ENCODE peak calls at places on chromosomes 1 and 21, in seven cellular contexts. One of them, this sample, is unnamed.

GRCh38 chr1:71038942-71039341 is 8.7 kb downstream of the PTGER3 start:
- DNase-seq in neural progenitor cell: no peak
- DNase-seq in MM.1S: no peak
- DNase-seq in mesendoderm: no peak
- DNase-seq in tibial nerve: no peak
- DNase-seq in GM23248: no peak
- DNase-seq in HCT116: no peak
- DNase-seq in this sample: no peak

GRCh38 chr1:110647254-110647891 is 27.4 kb downstream of the KCNA3 start:
- DNase-seq in HCT116: no peak
- DNase-seq in MM.1S: no peak
- DNase-seq in mesendoderm: no peak
- DNase-seq in neural progenitor cell: no peak
- DNase-seq in GM23248: peak; percentile 34
- DNase-seq in tibial nerve: no peak
- DNase-seq in this sample: no peak

GRCh38 chr21:25215698-25216384 is 391.4 kb downstream of the MRPL39 start:
- DNase-seq in HCT116: no peak
- DNase-seq in tibial nerve: no peak
- DNase-seq in MM.1S: peak; percentile 23
- DNase-seq in GM23248: no peak
- DNase-seq in mesendoderm: no peak
- DNase-seq in neural progenitor cell: no peak
- DNase-seq in this sample: no peak

GRCh38 chr1:209895709-209896108 is 42.3 kb upstream of the SYT14 start:
- DNase-seq in tibial nerve: no peak
- DNase-seq in neural progenitor cell: no peak
- DNase-seq in HCT116: no peak
- DNase-seq in mesendoderm: peak; percentile 65
- DNase-seq in GM23248: peak; percentile 89
- DNase-seq in MM.1S: no peak
- DNase-seq in this sample: no peak

GRCh38 chr1:33087677-33088076 is 6.7 kb downstream of the AZIN2 start:
- DNase-seq in HCT116: no peak
- DNase-seq in tibial nerve: no peak
- DNase-seq in GM23248: no peak
- DNase-seq in MM.1S: no peak
- DNase-seq in mesendoderm: no peak
- DNase-seq in neural progenitor cell: no peak
- DNase-seq in this sample: no peak

GRCh38 chr1:8939362-8939995 is 6.2 kb upstream of the CA6 start:
- DNase-seq in MM.1S: no peak
- DNase-seq in HCT116: no peak
- DNase-seq in mesendoderm: no peak
- DNase-seq in tibial nerve: no peak
- DNase-seq in GM23248: no peak
- DNase-seq in neural progenitor cell: no peak
- DNase-seq in this sample: no peak

GRCh38 chr1:43270421-43271095 is 775 bp downstream of the TMEM125 start:
- DNase-seq in MM.1S: no peak
- DNase-seq in HCT116: peak; percentile 65
- DNase-seq in GM23248: peak; percentile 8
- DNase-seq in tibial nerve: no peak
- DNase-seq in mesendoderm: peak; percentile 93
- DNase-seq in neural progenitor cell: peak; percentile 69
- DNase-seq in this sample: peak; percentile 91

GRCh38 chr21:44315691-44316208 is 15.9 kb downstream of the PFKL start:
- DNase-seq in MM.1S: no peak
- DNase-seq in GM23248: no peak
- DNase-seq in neural progenitor cell: no peak
- DNase-seq in tibial nerve: no peak
- DNase-seq in HCT116: no peak
- DNase-seq in mesendoderm: no peak
- DNase-seq in this sample: no peak

GRCh38 chr1:32220746-32221580 is 1.2 kb downstream of the TMEM234 start:
- DNase-seq in neural progenitor cell: no peak
- DNase-seq in MM.1S: peak; percentile 1
- DNase-seq in tibial nerve: no peak
- DNase-seq in GM23248: no peak
- DNase-seq in HCT116: no peak
- DNase-seq in mesendoderm: no peak
- DNase-seq in this sample: no peak

GRCh38 chr1:214086945-214087344 is 99.2 kb downstream of the PROX1 start:
- DNase-seq in GM23248: no peak
- DNase-seq in MM.1S: no peak
- DNase-seq in mesendoderm: peak; percentile 15
- DNase-seq in neural progenitor cell: no peak
- DNase-seq in tibial nerve: no peak
- DNase-seq in HCT116: no peak
- DNase-seq in this sample: peak; percentile 38

GRCh38 chr1:209875510-209875909 is 47.7 kb downstream of the UTP25 start:
- DNase-seq in MM.1S: no peak
- DNase-seq in GM23248: peak; percentile 70
- DNase-seq in mesendoderm: peak; percentile 81
- DNase-seq in neural progenitor cell: peak; percentile 68
- DNase-seq in HCT116: peak; percentile 19
- DNase-seq in tibial nerve: no peak
- DNase-seq in this sample: no peak

GRCh38 chr1:98385691-98386090 is 275.8 kb upstream of the SNX7 start:
- DNase-seq in tibial nerve: no peak
- DNase-seq in HCT116: no peak
- DNase-seq in mesendoderm: no peak
- DNase-seq in MM.1S: no peak
- DNase-seq in neural progenitor cell: no peak
- DNase-seq in GM23248: peak; percentile 15
- DNase-seq in this sample: no peak

GRCh38 chr21:30349572-30349971 is 1.2 kb upstream of the KRTAP23-1 start:
- DNase-seq in HCT116: no peak
- DNase-seq in tibial nerve: no peak
- DNase-seq in mesendoderm: peak; percentile 21
- DNase-seq in GM23248: no peak
- DNase-seq in neural progenitor cell: no peak
- DNase-seq in MM.1S: no peak
- DNase-seq in this sample: no peak

GRCh38 chr1:151513626-151514101 is 2.5 kb downstream of the CGN start:
- DNase-seq in MM.1S: no peak
- DNase-seq in neural progenitor cell: no peak
- DNase-seq in tibial nerve: no peak
- DNase-seq in HCT116: no peak
- DNase-seq in mesendoderm: peak; percentile 80
- DNase-seq in GM23248: peak; percentile 23
- DNase-seq in this sample: peak; percentile 94

GRCh38 chr1:214216779-214217178 is 64.2 kb upstream of the SMYD2 start:
- DNase-seq in tibial nerve: no peak
- DNase-seq in MM.1S: no peak
- DNase-seq in GM23248: no peak
- DNase-seq in HCT116: no peak
- DNase-seq in mesendoderm: peak; percentile 36
- DNase-seq in neural progenitor cell: no peak
- DNase-seq in this sample: peak; percentile 85

GRCh38 chr1:23194119-23194984 is 22.9 kb downstream of the HTR1D start:
- DNase-seq in tibial nerve: no peak
- DNase-seq in GM23248: peak; percentile 97
- DNase-seq in HCT116: no peak
- DNase-seq in MM.1S: no peak
- DNase-seq in neural progenitor cell: peak; percentile 45
- DNase-seq in mesendoderm: peak; percentile 56
- DNase-seq in this sample: no peak

GRCh38 chr1:19433610-19433999 is 51.7 kb downstream of the CAPZB start:
- DNase-seq in GM23248: peak; percentile 49
- DNase-seq in HCT116: no peak
- DNase-seq in MM.1S: no peak
- DNase-seq in neural progenitor cell: no peak
- DNase-seq in mesendoderm: no peak
- DNase-seq in tibial nerve: no peak
- DNase-seq in this sample: no peak

GRCh38 chr1:63774617-63775417 is 1.0 kb downstream of the ROR1 start:
- DNase-seq in HCT116: no peak
- DNase-seq in GM23248: peak; percentile 75
- DNase-seq in MM.1S: no peak
- DNase-seq in tibial nerve: peak; percentile 18
- DNase-seq in mesendoderm: peak; percentile 90
- DNase-seq in neural progenitor cell: peak; percentile 94
- DNase-seq in this sample: no peak

GRCh38 chr1:171061425-171062143 is 29.1 kb upstream of the FMO3 start:
- DNase-seq in HCT116: no peak
- DNase-seq in tibial nerve: no peak
- DNase-seq in mesendoderm: no peak
- DNase-seq in GM23248: no peak
- DNase-seq in MM.1S: no peak
- DNase-seq in neural progenitor cell: no peak
- DNase-seq in this sample: no peak

GRCh38 chr1:92940541-92940940 is 20.7 kb downstream of the DIPK1A start:
- DNase-seq in HCT116: no peak
- DNase-seq in neural progenitor cell: no peak
- DNase-seq in MM.1S: no peak
- DNase-seq in mesendoderm: no peak
- DNase-seq in tibial nerve: no peak
- DNase-seq in GM23248: peak; percentile 80
- DNase-seq in this sample: no peak
- H3K27me3 ChIP-seq in HCT116: no peaks in the 10 kb centered on the region
- H3K27me3 ChIP-seq in neural progenitor cell: no peaks in the 10 kb centered on the region
- H3K27me3 ChIP-seq in MM.1S: no peaks in the 10 kb centered on the region
- H3K27me3 ChIP-seq in mesendoderm: no peaks in the 10 kb centered on the region
- H3K27me3 ChIP-seq in tibial nerve: no peaks in the 10 kb centered on the region
- H3K27me3 ChIP-seq in GM23248: no peaks in the 10 kb centered on the region
- H3K27me3 ChIP-seq in this sample: no peaks in the 10 kb centered on the region

GRCh38 chr1:95287078-95287477 is 53.1 kb downstream of the RWDD3 start:
- DNase-seq in mesendoderm: no peak
- DNase-seq in MM.1S: no peak
- DNase-seq in neural progenitor cell: peak; percentile 38
- DNase-seq in GM23248: no peak
- DNase-seq in HCT116: no peak
- DNase-seq in tibial nerve: no peak
- DNase-seq in this sample: no peak

GRCh38 chr1:95284420-95284819 is 50.4 kb downstream of the RWDD3 start:
- DNase-seq in tibial nerve: no peak
- DNase-seq in mesendoderm: no peak
- DNase-seq in MM.1S: no peak
- DNase-seq in HCT116: no peak
- DNase-seq in GM23248: no peak
- DNase-seq in neural progenitor cell: no peak
- DNase-seq in this sample: no peak

GRCh38 chr1:95287825-95288224 is 53.8 kb downstream of the RWDD3 start:
- DNase-seq in MM.1S: no peak
- DNase-seq in GM23248: no peak
- DNase-seq in neural progenitor cell: no peak
- DNase-seq in mesendoderm: no peak
- DNase-seq in HCT116: no peak
- DNase-seq in tibial nerve: no peak
- DNase-seq in this sample: no peak

GRCh38 chr1:95282496-95282850 is 48.5 kb downstream of the RWDD3 start:
- DNase-seq in neural progenitor cell: no peak
- DNase-seq in HCT116: no peak
- DNase-seq in mesendoderm: no peak
- DNase-seq in GM23248: no peak
- DNase-seq in MM.1S: no peak
- DNase-seq in tibial nerve: no peak
- DNase-seq in this sample: no peak

DNA sequence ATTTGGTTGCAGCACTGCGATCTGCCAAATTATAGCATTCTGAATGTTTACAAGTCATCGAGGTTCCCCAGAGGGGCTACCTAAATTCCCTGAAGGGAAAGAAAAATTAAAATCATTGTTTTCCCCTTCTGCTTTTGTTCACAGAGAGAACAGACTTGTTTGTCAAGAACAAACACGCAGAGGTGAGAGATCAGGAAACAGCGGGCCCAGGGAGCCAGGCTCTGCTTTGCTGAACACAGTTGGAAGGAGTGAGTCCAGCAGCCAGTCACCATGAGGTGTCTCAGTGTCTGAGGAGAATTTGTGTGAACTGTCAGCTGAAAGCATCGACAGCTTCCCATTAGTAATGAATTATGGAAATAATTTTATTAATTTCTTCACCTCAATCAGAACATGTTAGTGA is 52.5 kb downstream of the RWDD3 start:
- DNase-seq in GM23248: no peak
- DNase-seq in mesendoderm: no peak
- DNase-seq in tibial nerve: no peak
- DNase-seq in MM.1S: no peak
- DNase-seq in HCT116: no peak
- DNase-seq in neural progenitor cell: peak; percentile 23
- DNase-seq in this sample: no peak
- H3K27me3 ChIP-seq in GM23248: no peaks in the 10 kb centered on the region
- H3K27me3 ChIP-seq in mesendoderm: no peaks in the 10 kb centered on the region
- H3K27me3 ChIP-seq in tibial nerve: no peaks in the 10 kb centered on the region
- H3K27me3 ChIP-seq in MM.1S: no peaks in the 10 kb centered on the region
- H3K27me3 ChIP-seq in HCT116: no peaks in the 10 kb centered on the region
- H3K27me3 ChIP-seq in neural progenitor cell: no peaks in the 10 kb centered on the region
- H3K27me3 ChIP-seq in this sample: no peaks in the 10 kb centered on the region

GRCh38 chr1:942411-942821 is 16.6 kb downstream of the NOC2L start:
- DNase-seq in MM.1S: no peak
- DNase-seq in mesendoderm: peak; percentile 71
- DNase-seq in neural progenitor cell: peak; percentile 76
- DNase-seq in GM23248: peak; percentile 67
- DNase-seq in HCT116: no peak
- DNase-seq in tibial nerve: no peak
- DNase-seq in this sample: no peak
- H3K27me3 ChIP-seq in MM.1S: peaks cover 57% of the 10 kb centered on the region
- H3K27me3 ChIP-seq in mesendoderm: no peaks in the 10 kb centered on the region
- H3K27me3 ChIP-seq in neural progenitor cell: peaks cover 72% of the 10 kb centered on the region
- H3K27me3 ChIP-seq in GM23248: no peaks in the 10 kb centered on the region
- H3K27me3 ChIP-seq in HCT116: peaks cover 10% of the 10 kb centered on the region
- H3K27me3 ChIP-seq in tibial nerve: peaks cover 51% of the 10 kb centered on the region
- H3K27me3 ChIP-seq in this sample: peaks cover 4% of the 10 kb centered on the region

GRCh38 chr1:55040953-55041494 is 1.7 kb downstream of the PCSK9 start:
- DNase-seq in tibial nerve: no peak
- DNase-seq in mesendoderm: no peak
- DNase-seq in GM23248: no peak
- DNase-seq in MM.1S: no peak
- DNase-seq in neural progenitor cell: no peak
- DNase-seq in HCT116: no peak
- DNase-seq in this sample: no peak

GRCh38 chr1:55039342-55040082 is at the start of gene PCSK9:
- DNase-seq in neural progenitor cell: peak; percentile 73
- DNase-seq in MM.1S: no peak
- DNase-seq in HCT116: peak; percentile 60
- DNase-seq in tibial nerve: no peak
- DNase-seq in mesendoderm: peak; percentile 72
- DNase-seq in GM23248: peak; percentile 45
- DNase-seq in this sample: peak; percentile 85

GRCh38 chr1:55043011-55043410 is 3.7 kb downstream of the PCSK9 start:
- DNase-seq in MM.1S: no peak
- DNase-seq in GM23248: no peak
- DNase-seq in tibial nerve: no peak
- DNase-seq in HCT116: no peak
- DNase-seq in mesendoderm: no peak
- DNase-seq in neural progenitor cell: no peak
- DNase-seq in this sample: no peak

GRCh38 chr1:55040083-55040952 is 970 bp downstream of the PCSK9 start:
- DNase-seq in neural progenitor cell: peak; percentile 51
- DNase-seq in tibial nerve: no peak
- DNase-seq in MM.1S: no peak
- DNase-seq in mesendoderm: peak; percentile 29
- DNase-seq in HCT116: no peak
- DNase-seq in GM23248: no peak
- DNase-seq in this sample: peak; percentile 20

DNA sequence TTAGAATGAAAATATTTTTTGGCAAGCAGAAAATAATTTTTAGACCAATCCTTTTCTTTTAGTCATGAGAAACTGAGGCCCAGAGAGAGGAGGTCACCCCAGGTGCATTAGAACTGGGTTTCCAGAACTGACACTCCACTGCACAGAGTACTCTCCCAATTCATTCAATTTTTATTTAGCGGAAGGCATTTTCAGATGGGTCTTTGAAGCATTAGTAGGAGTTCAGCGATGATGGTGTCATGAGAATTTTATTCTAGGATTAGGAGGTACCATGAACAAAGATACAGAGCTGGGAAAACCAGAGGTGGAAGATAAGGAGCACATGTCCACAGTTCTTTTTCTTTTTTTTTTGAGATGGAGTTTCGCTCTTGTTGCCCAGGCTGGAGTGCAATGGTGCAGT is 2.3 kb downstream of the PCSK9 start:
- DNase-seq in mesendoderm: no peak
- DNase-seq in HCT116: no peak
- DNase-seq in tibial nerve: no peak
- DNase-seq in neural progenitor cell: no peak
- DNase-seq in GM23248: no peak
- DNase-seq in MM.1S: no peak
- DNase-seq in this sample: no peak
- H3K27me3 ChIP-seq in mesendoderm: peaks cover 3% of the 10 kb centered on the region
- H3K27me3 ChIP-seq in HCT116: no peaks in the 10 kb centered on the region
- H3K27me3 ChIP-seq in tibial nerve: peaks cover 57% of the 10 kb centered on the region
- H3K27me3 ChIP-seq in neural progenitor cell: peaks cover 52% of the 10 kb centered on the region
- H3K27me3 ChIP-seq in GM23248: peaks cover 61% of the 10 kb centered on the region
- H3K27me3 ChIP-seq in MM.1S: peaks cover 50% of the 10 kb centered on the region
- H3K27me3 ChIP-seq in this sample: no peaks in the 10 kb centered on the region